ENCODE peak calls at places on chromosomes 1 and 21, in nine cellular contexts. One of them, this sample, is unnamed.

GRCh38 chr1:27598902-27599528 is 4.9 kb downstream of the AHDC1 start:
- DNase-seq in fibroblast of the aortic adventitia: peak; percentile 77
- DNase-seq in H1: no peak
- DNase-seq in right lobe of liver: no peak
- DNase-seq in psoas muscle: peak; percentile 82
- DNase-seq in left ventricle myocardium inferior: no peak
- DNase-seq in PC-9: peak; percentile 33
- DNase-seq in progenitor cell of endocrine pancreas: no peak
- DNase-seq in fibroblast of lung: peak; percentile 89
- DNase-seq in this sample: no peak

GRCh38 chr1:165369255-165369848 is 12.8 kb upstream of the LMX1A start:
- DNase-seq in psoas muscle: peak; percentile 81
- DNase-seq in H1: peak; percentile 87
- DNase-seq in PC-9: peak; percentile 25
- DNase-seq in right lobe of liver: peak; percentile 70
- DNase-seq in fibroblast of lung: no peak
- DNase-seq in progenitor cell of endocrine pancreas: peak; percentile 61
- DNase-seq in left ventricle myocardium inferior: peak; percentile 47
- DNase-seq in fibroblast of the aortic adventitia: peak; percentile 53
- DNase-seq in this sample: peak; percentile 74

GRCh38 chr21:34534522-34534921 is 22.5 kb upstream of the KCNE1 start:
- DNase-seq in left ventricle myocardium inferior: no peak
- DNase-seq in fibroblast of the aortic adventitia: peak; percentile 46
- DNase-seq in right lobe of liver: no peak
- DNase-seq in PC-9: peak; percentile 26
- DNase-seq in fibroblast of lung: peak; percentile 70
- DNase-seq in psoas muscle: no peak
- DNase-seq in H1: no peak
- DNase-seq in progenitor cell of endocrine pancreas: no peak
- DNase-seq in this sample: no peak

GRCh38 chr1:109598655-109599054 is 20.8 kb downstream of the GNAT2 start:
- DNase-seq in PC-9: no peak
- DNase-seq in right lobe of liver: no peak
- DNase-seq in progenitor cell of endocrine pancreas: no peak
- DNase-seq in psoas muscle: no peak
- DNase-seq in fibroblast of the aortic adventitia: no peak
- DNase-seq in H1: no peak
- DNase-seq in left ventricle myocardium inferior: no peak
- DNase-seq in fibroblast of lung: no peak
- DNase-seq in this sample: no peak

GRCh38 chr1:87594736-87595383 is 266.2 kb downstream of the LMO4 start:
- DNase-seq in right lobe of liver: no peak
- DNase-seq in psoas muscle: no peak
- DNase-seq in left ventricle myocardium inferior: no peak
- DNase-seq in fibroblast of lung: no peak
- DNase-seq in PC-9: no peak
- DNase-seq in progenitor cell of endocrine pancreas: no peak
- DNase-seq in H1: no peak
- DNase-seq in fibroblast of the aortic adventitia: peak; percentile 40
- DNase-seq in this sample: no peak

GRCh38 chr1:44500181-44501021 is 95.3 kb downstream of the RNF220 start:
- DNase-seq in PC-9: no peak
- DNase-seq in fibroblast of lung: peak; percentile 23
- DNase-seq in right lobe of liver: no peak
- DNase-seq in progenitor cell of endocrine pancreas: no peak
- DNase-seq in H1: peak; percentile 80
- DNase-seq in fibroblast of the aortic adventitia: no peak
- DNase-seq in psoas muscle: no peak
- DNase-seq in left ventricle myocardium inferior: no peak
- DNase-seq in this sample: peak; percentile 37

GRCh38 chr1:147202576-147202975 is 22.6 kb downstream of the FMO5 start:
- DNase-seq in right lobe of liver: no peak
- DNase-seq in left ventricle myocardium inferior: no peak
- DNase-seq in fibroblast of the aortic adventitia: no peak
- DNase-seq in H1: no peak
- DNase-seq in psoas muscle: no peak
- DNase-seq in PC-9: no peak
- DNase-seq in progenitor cell of endocrine pancreas: no peak
- DNase-seq in fibroblast of lung: peak; percentile 6
- DNase-seq in this sample: no peak

GRCh38 chr1:169529068-169529642 is 43.4 kb upstream of the SLC19A2 start:
- DNase-seq in left ventricle myocardium inferior: no peak
- DNase-seq in H1: peak; percentile 52
- DNase-seq in psoas muscle: no peak
- DNase-seq in progenitor cell of endocrine pancreas: peak; percentile 25
- DNase-seq in right lobe of liver: no peak
- DNase-seq in PC-9: peak; percentile 76
- DNase-seq in fibroblast of the aortic adventitia: peak; percentile 31
- DNase-seq in fibroblast of lung: peak; percentile 52
- DNase-seq in this sample: peak; percentile 89

GRCh38 chr1:3477241-3478109 is 23.0 kb downstream of the ARHGEF16 start:
- DNase-seq in left ventricle myocardium inferior: no peak
- DNase-seq in fibroblast of the aortic adventitia: no peak
- DNase-seq in right lobe of liver: no peak
- DNase-seq in PC-9: no peak
- DNase-seq in H1: no peak
- DNase-seq in progenitor cell of endocrine pancreas: no peak
- DNase-seq in fibroblast of lung: no peak
- DNase-seq in psoas muscle: no peak
- DNase-seq in this sample: no peak

GRCh38 chr1:67830928-67831596 is 2.2 kb downstream of the GNG12 start:
- DNase-seq in progenitor cell of endocrine pancreas: no peak
- DNase-seq in fibroblast of the aortic adventitia: peak; percentile 41
- DNase-seq in H1: no peak
- DNase-seq in left ventricle myocardium inferior: no peak
- DNase-seq in psoas muscle: no peak
- DNase-seq in fibroblast of lung: no peak
- DNase-seq in right lobe of liver: no peak
- DNase-seq in PC-9: no peak
- DNase-seq in this sample: no peak

GRCh38 chr1:27102707-27103468 is 52.0 kb downstream of the SLC9A1 start:
- DNase-seq in H1: peak; percentile 100
- DNase-seq in fibroblast of lung: peak; percentile 28
- DNase-seq in psoas muscle: peak; percentile 86
- DNase-seq in progenitor cell of endocrine pancreas: peak; percentile 89
- DNase-seq in left ventricle myocardium inferior: peak; percentile 79
- DNase-seq in right lobe of liver: peak; percentile 82
- DNase-seq in PC-9: peak; percentile 71
- DNase-seq in fibroblast of the aortic adventitia: peak; percentile 57
- DNase-seq in this sample: peak; percentile 83

GRCh38 chr1:34250342-34250741 is 73.6 kb downstream of the C1orf94 start:
- DNase-seq in PC-9: no peak
- DNase-seq in progenitor cell of endocrine pancreas: no peak
- DNase-seq in psoas muscle: no peak
- DNase-seq in fibroblast of the aortic adventitia: no peak
- DNase-seq in fibroblast of lung: no peak
- DNase-seq in H1: no peak
- DNase-seq in left ventricle myocardium inferior: no peak
- DNase-seq in right lobe of liver: no peak
- DNase-seq in this sample: no peak

GRCh38 chr1:91080650-91081049 is 58.8 kb upstream of the ZNF644 start:
- DNase-seq in psoas muscle: no peak
- DNase-seq in right lobe of liver: no peak
- DNase-seq in fibroblast of the aortic adventitia: peak; percentile 56
- DNase-seq in H1: no peak
- DNase-seq in left ventricle myocardium inferior: no peak
- DNase-seq in fibroblast of lung: no peak
- DNase-seq in progenitor cell of endocrine pancreas: no peak
- DNase-seq in PC-9: no peak
- DNase-seq in this sample: no peak

GRCh38 chr1:197330213-197330612 is 62.2 kb downstream of the CRB1 start:
- DNase-seq in fibroblast of the aortic adventitia: no peak
- DNase-seq in PC-9: no peak
- DNase-seq in psoas muscle: no peak
- DNase-seq in left ventricle myocardium inferior: no peak
- DNase-seq in progenitor cell of endocrine pancreas: no peak
- DNase-seq in H1: no peak
- DNase-seq in right lobe of liver: no peak
- DNase-seq in fibroblast of lung: no peak
- DNase-seq in this sample: no peak
- TF ChIP-seq CTCF in fibroblast of the aortic adventitia: no peak
- TF ChIP-seq CTCF in PC-9: no peak
- TF ChIP-seq CTCF in psoas muscle: no peak
- TF ChIP-seq CTCF in left ventricle myocardium inferior: no peak
- TF ChIP-seq CTCF in progenitor cell of endocrine pancreas: no peak
- TF ChIP-seq CTCF in H1: no peak
- TF ChIP-seq CTCF in right lobe of liver: no peak
- TF ChIP-seq CTCF in fibroblast of lung: no peak
- TF ChIP-seq CTCF in this sample: no peak

DNA sequence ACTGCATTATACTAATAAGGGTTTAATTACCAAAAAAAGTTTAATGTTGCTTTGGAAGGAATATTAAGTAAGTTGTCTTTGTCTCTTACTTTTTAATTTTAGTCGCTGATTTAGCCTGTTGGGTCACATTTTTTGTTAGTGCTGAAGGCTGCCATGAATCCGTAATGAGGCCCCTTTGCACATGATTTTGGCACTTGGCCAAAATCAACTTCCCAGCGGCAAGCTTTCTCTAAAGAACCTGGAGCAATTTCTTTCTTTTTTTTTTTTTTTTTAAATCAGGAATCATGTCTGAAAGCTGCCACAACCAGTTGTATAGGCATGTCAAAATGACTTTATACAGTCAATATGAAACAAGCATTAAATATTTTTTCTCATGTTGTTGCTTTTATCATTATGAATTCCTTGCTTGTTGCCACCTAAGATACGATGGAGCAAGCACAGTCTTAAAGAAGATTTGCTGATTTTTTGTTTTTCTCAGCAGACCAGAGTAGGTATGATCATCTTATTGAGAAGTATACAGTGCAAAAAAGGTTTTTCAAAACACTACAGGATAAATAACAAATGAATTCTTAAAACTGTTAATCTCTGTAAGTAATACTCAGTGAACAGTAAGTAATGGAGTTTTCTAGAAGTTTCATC is 690.4 kb downstream of the USP25 start:
- DNase-seq in left ventricle myocardium inferior: peak; percentile 38
- DNase-seq in progenitor cell of endocrine pancreas: no peak
- DNase-seq in PC-9: peak; percentile 31
- DNase-seq in psoas muscle: peak; percentile 61
- DNase-seq in H1: no peak
- DNase-seq in right lobe of liver: peak; percentile 59
- DNase-seq in fibroblast of lung: peak; percentile 84
- DNase-seq in fibroblast of the aortic adventitia: peak; percentile 77
- DNase-seq in this sample: peak; percentile 13
- TF ChIP-seq CTCF in left ventricle myocardium inferior: no peak
- TF ChIP-seq CTCF in progenitor cell of endocrine pancreas: no peak
- TF ChIP-seq CTCF in PC-9: no peak
- TF ChIP-seq CTCF in psoas muscle: no peak
- TF ChIP-seq CTCF in H1: no peak
- TF ChIP-seq CTCF in right lobe of liver: no peak
- TF ChIP-seq CTCF in fibroblast of lung: no peak
- TF ChIP-seq CTCF in fibroblast of the aortic adventitia: no peak
- TF ChIP-seq CTCF in this sample: no peak

DNA sequence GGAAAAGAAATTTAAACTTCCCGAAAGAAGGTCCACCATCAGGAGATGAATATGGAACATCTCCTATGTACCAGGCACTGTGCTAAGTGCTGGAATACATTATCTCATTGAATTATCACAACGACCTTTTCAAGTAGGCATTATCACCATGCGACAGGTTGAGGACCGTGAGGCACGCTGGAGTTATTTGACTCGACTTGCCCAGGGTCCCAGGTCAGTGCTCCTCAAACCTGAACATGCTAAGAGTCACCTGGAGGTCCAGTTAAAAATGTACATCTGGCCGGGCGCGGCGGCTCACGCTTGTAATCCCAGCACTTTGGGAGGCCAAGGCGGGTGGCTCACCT is 15.9 kb upstream of the AGTRAP start:
- DNase-seq in right lobe of liver: no peak
- DNase-seq in left ventricle myocardium inferior: no peak
- DNase-seq in psoas muscle: no peak
- DNase-seq in PC-9: no peak
- DNase-seq in H1: no peak
- DNase-seq in fibroblast of the aortic adventitia: no peak
- DNase-seq in progenitor cell of endocrine pancreas: no peak
- DNase-seq in fibroblast of lung: no peak
- DNase-seq in this sample: no peak
- TF ChIP-seq CTCF in right lobe of liver: no peak
- TF ChIP-seq CTCF in left ventricle myocardium inferior: peak; percentile 42
- TF ChIP-seq CTCF in psoas muscle: no peak
- TF ChIP-seq CTCF in PC-9: peak; percentile 27
- TF ChIP-seq CTCF in H1: no peak
- TF ChIP-seq CTCF in fibroblast of the aortic adventitia: no peak
- TF ChIP-seq CTCF in progenitor cell of endocrine pancreas: no peak
- TF ChIP-seq CTCF in fibroblast of lung: no peak
- TF ChIP-seq CTCF in this sample: no peak

GRCh38 chr1:150548632-150549495 is at the start of gene ADAMTSL4:
- DNase-seq in fibroblast of lung: peak; percentile 80
- DNase-seq in H1: no peak
- DNase-seq in progenitor cell of endocrine pancreas: peak; percentile 54
- DNase-seq in PC-9: peak; percentile 71
- DNase-seq in left ventricle myocardium inferior: peak; percentile 62
- DNase-seq in fibroblast of the aortic adventitia: peak; percentile 75
- DNase-seq in right lobe of liver: peak; percentile 89
- DNase-seq in psoas muscle: peak; percentile 87
- DNase-seq in this sample: peak; percentile 69

GRCh38 chr1:150551049-150551783 is 2.0 kb downstream of the ADAMTSL4 start:
- DNase-seq in psoas muscle: no peak
- DNase-seq in left ventricle myocardium inferior: no peak
- DNase-seq in right lobe of liver: no peak
- DNase-seq in H1: no peak
- DNase-seq in fibroblast of the aortic adventitia: no peak
- DNase-seq in progenitor cell of endocrine pancreas: no peak
- DNase-seq in fibroblast of lung: no peak
- DNase-seq in PC-9: no peak
- DNase-seq in this sample: no peak

GRCh38 chr1:150550222-150551048 is 1.2 kb downstream of the ADAMTSL4 start:
- DNase-seq in fibroblast of lung: no peak
- DNase-seq in left ventricle myocardium inferior: no peak
- DNase-seq in PC-9: peak; percentile 85
- DNase-seq in psoas muscle: peak; percentile 67
- DNase-seq in fibroblast of the aortic adventitia: peak; percentile 41
- DNase-seq in progenitor cell of endocrine pancreas: no peak
- DNase-seq in H1: no peak
- DNase-seq in right lobe of liver: no peak
- DNase-seq in this sample: no peak

GRCh38 chr1:150548324-150548631 is 930 bp upstream of the ADAMTSL4 start:
- DNase-seq in progenitor cell of endocrine pancreas: no peak
- DNase-seq in psoas muscle: no peak
- DNase-seq in fibroblast of the aortic adventitia: no peak
- DNase-seq in H1: no peak
- DNase-seq in PC-9: no peak
- DNase-seq in fibroblast of lung: no peak
- DNase-seq in left ventricle myocardium inferior: no peak
- DNase-seq in right lobe of liver: no peak
- DNase-seq in this sample: no peak

GRCh38 chr1:150549496-150550221 is 451 bp downstream of the ADAMTSL4 start:
- DNase-seq in fibroblast of lung: no peak
- DNase-seq in fibroblast of the aortic adventitia: peak; percentile 45
- DNase-seq in psoas muscle: peak; percentile 76
- DNase-seq in PC-9: no peak
- DNase-seq in progenitor cell of endocrine pancreas: no peak
- DNase-seq in left ventricle myocardium inferior: peak; percentile 51
- DNase-seq in right lobe of liver: peak; percentile 76
- DNase-seq in H1: no peak
- DNase-seq in this sample: no peak
- TF ChIP-seq CTCF in fibroblast of lung: no peak
- TF ChIP-seq CTCF in fibroblast of the aortic adventitia: no peak
- TF ChIP-seq CTCF in psoas muscle: no peak
- TF ChIP-seq CTCF in PC-9: no peak
- TF ChIP-seq CTCF in progenitor cell of endocrine pancreas: no peak
- TF ChIP-seq CTCF in left ventricle myocardium inferior: no peak
- TF ChIP-seq CTCF in right lobe of liver: no peak
- TF ChIP-seq CTCF in H1: no peak
- TF ChIP-seq CTCF in this sample: no peak

GRCh38 chr1:46735708-46736324 is 16.9 kb upstream of the EFCAB14 start:
- DNase-seq in psoas muscle: no peak
- DNase-seq in fibroblast of the aortic adventitia: peak; percentile 77
- DNase-seq in fibroblast of lung: peak; percentile 54
- DNase-seq in right lobe of liver: no peak
- DNase-seq in left ventricle myocardium inferior: no peak
- DNase-seq in H1: peak; percentile 72
- DNase-seq in progenitor cell of endocrine pancreas: peak; percentile 49
- DNase-seq in PC-9: peak; percentile 44
- DNase-seq in this sample: peak; percentile 66
- TF ChIP-seq CTCF in psoas muscle: no peak
- TF ChIP-seq CTCF in fibroblast of the aortic adventitia: peak; percentile 51
- TF ChIP-seq CTCF in fibroblast of lung: peak; percentile 45
- TF ChIP-seq CTCF in right lobe of liver: peak; percentile 40
- TF ChIP-seq CTCF in left ventricle myocardium inferior: peak; percentile 32
- TF ChIP-seq CTCF in H1: peak; percentile 41
- TF ChIP-seq CTCF in progenitor cell of endocrine pancreas: peak; percentile 51
- TF ChIP-seq CTCF in PC-9: peak; percentile 57
- TF ChIP-seq CTCF in this sample: no peak